ENCODE peak calls at places on chromosomes 4 and X, in seven cellular contexts. S is heart left ventricle, F is brain microvascular endothelial cell, P is epithelial cell of esophagus, G is foreskin fibroblast, Y is psoas muscle, J is neuronal stem cell. X is an unnamed sample.

GRCh38 chr4:171378323-171378722 is 434.9 kb upstream of the GALNTL6 start:
- DNase-seq in S (no peak), F (peak), P (peak), G (no peak), Y (no peak), J (no peak), X (no peak)

GRCh38 chr4:71283642-71284257 is 55.1 kb upstream of the SLC4A4 start:
- DNase-seq in S (no peak), F (no peak), P (no peak), G (no peak), Y (no peak), J (no peak), X (no peak)

GRCh38 chr4:13173974-13174373 is 310.2 kb downstream of the RAB28 start:
- DNase-seq in S (no peak), F (no peak), P (no peak), G (peak), Y (peak), J (no peak), X (no peak)

GRCh38 chr4:14110407-14110806 is 482.9 kb upstream of the BOD1L1 start:
- DNase-seq in S (no peak), F (peak), P (peak), G (peak), Y (no peak), J (no peak), X (peak)

GRCh38 chrX:149060921-149061320 is 444.2 kb downstream of the IDS start:
- DNase-seq in S (no peak), F (peak), P (peak), G (peak), Y (no peak), J (no peak), X (no peak)

GRCh38 chrX:102746134-102746584 is 25.6 kb downstream of the GPRASP3 start:
- DNase-seq in S (peak), F (no peak), P (peak), G (peak), Y (peak), J (no peak), X (no peak)

GRCh38 chrX:21847342-21847741 is 7.9 kb downstream of the MBTPS2 start:
- DNase-seq in S (no peak), F (no peak), P (no peak), G (no peak), Y (no peak), J (no peak), X (no peak)

GRCh38 chr4:180455226-180455625 is 1788.0 kb upstream of the TENM3 start:
- DNase-seq in S (no peak), F (no peak), P (peak), G (no peak), Y (no peak), J (no peak), X (no peak)

GRCh38 chr4:159046683-159047082 is 56.2 kb upstream of the RAPGEF2 start:
- DNase-seq in S (no peak), F (no peak), P (no peak), G (no peak), Y (no peak), J (no peak), X (no peak)

GRCh38 chrX:40176256-40176978 is 78.7 kb upstream of the BCOR start:
- DNase-seq in S (peak), F (no peak), P (peak), G (peak), Y (peak), J (no peak), X (no peak)

GRCh38 chr4:159047478-159048165 is 55.3 kb upstream of the RAPGEF2 start:
- DNase-seq in S (no peak), F (peak), P (peak), G (peak), Y (no peak), J (no peak), X (no peak)

GRCh38 chr4:147421456-147421855 is 59.4 kb upstream of the EDNRA start:
- DNase-seq in S (no peak), F (no peak), P (no peak), G (no peak), Y (no peak), J (no peak), X (no peak)

GRCh38 chr4:158161561-158162354 is 11.1 kb downstream of the GASK1B start:
- DNase-seq in S (no peak), F (peak), P (peak), G (peak), Y (no peak), J (no peak), X (peak)

GRCh38 chrX:11367609-11368430 is 74.6 kb downstream of the AMELX start:
- DNase-seq in S (no peak), F (peak), P (peak), G (peak), Y (no peak), J (no peak), X (no peak)

GRCh38 chrX:131217878-131218486 is 71.1 kb downstream of the IGSF1 start:
- DNase-seq in S (no peak), F (no peak), P (no peak), G (no peak), Y (no peak), J (no peak), X (no peak)

GRCh38 chr4:24800273-24800880 is 5.0 kb downstream of the SOD3 start:
- DNase-seq in S (peak), F (no peak), P (no peak), G (no peak), Y (peak), J (no peak), X (no peak)

GRCh38 chrX:47574096-47574553 is 8.1 kb upstream of the TIMP1 start:
- DNase-seq in S (no peak), F (no peak), P (no peak), G (peak), Y (no peak), J (no peak), X (no peak)

GRCh38 chrX:24124227-24124799 is 25.2 kb upstream of the ZFX start:
- DNase-seq in S (no peak), F (no peak), P (no peak), G (no peak), Y (no peak), J (no peak), X (no peak)

GRCh38 chr4:79603681-79604080 is 195.7 kb upstream of the GK2 start:
- DNase-seq in S (no peak), F (no peak), P (no peak), G (no peak), Y (no peak), J (no peak), X (no peak)

GRCh38 chr4:88008624-88009235 is 1.3 kb downstream of the PKD2 start:
- DNase-seq in S (no peak), F (peak), P (no peak), G (peak), Y (no peak), J (no peak), X (no peak)

GRCh38 chrX:18871970-18872369 is 111.9 kb downstream of the PHKA2 start:
- DNase-seq in S (no peak), F (no peak), P (no peak), G (no peak), Y (no peak), J (no peak), X (no peak)

GRCh38 chrX:40474205-40474626 is 106.6 kb upstream of the ATP6AP2 start:
- DNase-seq in S (peak), F (no peak), P (peak), G (no peak), Y (no peak), J (peak), X (no peak)

GRCh38 chr4:183906736-183907651 is 1.9 kb downstream of the STOX2 start:
- DNase-seq in S (no peak), F (no peak), P (no peak), G (peak), Y (no peak), J (peak), X (no peak)
- H3K4me3 ChIP-seq in S (peak), F (peak), P (no peak), G (no peak), Y (peak), J (peak), X (peak)

GRCh38 chr4:6360385-6360784 is 90.7 kb downstream of the WFS1 start:
- DNase-seq in S (peak), F (no peak), P (no peak), G (no peak), Y (peak), J (peak), X (no peak)
- H3K4me3 ChIP-seq in S (no peak), F (no peak), P (no peak), G (no peak), Y (no peak), J (no peak), X (no peak)

GRCh38 chr4:135267148-135267878 is 1065.7 kb upstream of the PABPC4L start:
- DNase-seq in S (no peak), F (no peak), P (peak), G (no peak), Y (no peak), J (no peak), X (no peak)
- H3K4me3 ChIP-seq in S (no peak), F (no peak), P (no peak), G (no peak), Y (no peak), J (no peak), X (no peak)

GRCh38 chrX:53883196-53883595 is 161.1 kb downstream of the PHF8 start:
- DNase-seq in S (no peak), F (no peak), P (no peak), G (no peak), Y (no peak), J (no peak), X (no peak)
- H3K4me3 ChIP-seq in S (no peak), F (no peak), P (no peak), G (no peak), Y (no peak), J (no peak), X (no peak)

X was measured in epithelial cell of proximal tubule.